ENCODE peak calls at places on chromosomes 13 and 19, in seven cellular contexts. A is tibial nerve, U is HCT116, K is GM12878, Y is body of pancreas, G is heart left ventricle, S is AG04450. Q is an unnamed sample.

GRCh38 chr19:15330801-15331418 is 1.4 kb downstream of the BRD4 start:
- DNase-seq in G (no peak), A (no peak), S (peak; percentile 64), U (no peak), Y (peak; percentile 37), K (no peak), Q (no peak)

GRCh38 chr13:23610187-23610576 is 40.0 kb downstream of the TNFRSF19 start:
- DNase-seq in Y (no peak), S (no peak), A (no peak), G (peak; percentile 27), U (no peak), K (no peak), Q (no peak)

GRCh38 chr19:31548941-31549340 is 199.7 kb upstream of the TSHZ3 start:
- DNase-seq in S (peak; percentile 11), K (no peak), G (no peak), U (no peak), Y (peak; percentile 14), A (no peak), Q (no peak)

GRCh38 chr19:32817913-32818476 is 51.6 kb downstream of the SLC7A9 start:
- DNase-seq in A (no peak), Y (no peak), K (no peak), U (no peak), G (no peak), S (no peak), Q (no peak)

GRCh38 chr13:35917252-35917941 is 213.8 kb downstream of the DCLK1 start:
- DNase-seq in S (no peak), A (no peak), Y (no peak), G (no peak), K (no peak), U (no peak), Q (no peak)

GRCh38 chr19:50043967-50044366 is 18.2 kb downstream of the ZNF473 start:
- DNase-seq in A (no peak), S (no peak), U (no peak), G (no peak), Y (no peak), K (no peak), Q (no peak)

GRCh38 chr13:39379118-39379517 is 223.9 kb downstream of the LHFPL6 start:
- DNase-seq in S (no peak), U (no peak), K (peak; percentile 48), Y (no peak), G (no peak), A (no peak), Q (no peak)

GRCh38 chr19:51326216-51327065 is 15.0 kb downstream of the IGLON5 start:
- DNase-seq in G (no peak), S (no peak), U (no peak), A (no peak), Y (no peak), K (no peak), Q (no peak)

GRCh38 chr13:111058796-111059506 is 56.2 kb upstream of the ARHGEF7 start:
- DNase-seq in K (no peak), S (no peak), G (no peak), A (no peak), Y (no peak), U (no peak), Q (peak; percentile 11)

GRCh38 chr13:28623782-28624706 is 34.9 kb upstream of the POMP start:
- DNase-seq in G (no peak), S (no peak), Y (no peak), K (no peak), U (no peak), A (no peak), Q (no peak)

GRCh38 chr19:19171821-19172532 is 1.9 kb upstream of the MEF2B start:
- DNase-seq in G (no peak), U (no peak), A (no peak), Y (no peak), S (peak; percentile 61), K (no peak), Q (no peak)

GRCh38 chr19:39498262-39499081 is at the start of gene DLL3:
- DNase-seq in K (no peak), Y (no peak), G (no peak), U (no peak), A (no peak), S (no peak), Q (no peak)

GRCh38 chr19:39494661-39495060 is 4.1 kb upstream of the DLL3 start:
- DNase-seq in U (no peak), K (no peak), S (no peak), A (no peak), G (no peak), Y (no peak), Q (no peak)

GRCh38 chr19:39499082-39499642 is 415 bp downstream of the DLL3 start:
- DNase-seq in G (no peak), U (no peak), S (no peak), K (no peak), A (no peak), Y (no peak), Q (no peak)

GRCh38 chr19:39497850-39498261 is 891 bp upstream of the DLL3 start:
- DNase-seq in K (no peak), G (no peak), S (no peak), A (no peak), Y (peak; percentile 53), U (no peak), Q (no peak)

DNA sequence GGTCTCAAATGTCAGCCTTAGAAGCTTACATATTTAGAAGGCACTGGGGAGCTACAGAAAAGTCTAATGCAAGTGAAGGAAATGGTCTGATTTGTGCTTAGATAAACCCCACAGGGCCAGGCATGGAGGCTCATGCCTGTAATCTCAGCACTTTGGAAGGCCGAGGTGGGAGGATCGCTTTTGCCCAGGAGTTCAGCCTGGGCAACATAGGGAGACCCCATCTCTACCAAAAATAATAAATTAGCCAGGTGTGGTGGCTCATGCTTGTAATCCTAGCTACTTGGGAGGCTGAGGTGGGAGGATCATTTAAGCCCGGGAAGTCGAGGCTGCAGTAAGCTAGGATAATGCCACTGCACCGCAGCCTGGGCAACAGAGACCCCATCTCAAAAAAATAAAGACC is 2.7 kb upstream of the DLL3 start:
- DNase-seq in S (no peak), G (no peak), Y (no peak), K (no peak), U (no peak), A (no peak), Q (no peak)
- H3K27me3 ChIP-seq in S (peaks cover 33% of the 10 kb centered on the region), G (peaks cover 48% of the 10 kb centered on the region), Y (no peaks in the 10 kb centered on the region), K (peaks cover 19% of the 10 kb centered on the region), U (no peaks in the 10 kb centered on the region), A (peaks cover 55% of the 10 kb centered on the region), Q (peaks cover 10% of the 10 kb centered on the region)

DNA sequence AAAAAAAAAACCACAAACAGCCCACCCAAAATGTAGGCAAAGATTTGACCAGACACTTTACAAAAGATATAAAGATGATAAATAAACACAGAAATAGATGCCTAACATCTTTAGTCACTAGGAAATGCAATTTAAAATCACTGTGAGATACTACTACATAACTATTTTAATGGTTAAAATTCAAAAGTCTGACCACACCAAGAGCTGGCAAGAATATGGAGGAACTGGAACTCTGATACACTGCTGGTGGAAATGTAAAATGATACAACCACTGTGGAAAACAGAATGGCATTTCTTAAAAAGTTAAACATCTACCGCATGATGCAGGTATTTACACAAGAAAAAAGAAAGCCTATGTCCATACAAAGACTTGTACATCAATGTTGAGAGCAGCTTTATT is 26.8 kb downstream of the VWA8 start:
- DNase-seq in U (no peak), G (no peak), K (no peak), Y (no peak), A (no peak), S (no peak), Q (no peak)
- H3K4me3 ChIP-seq in U (no peak overlapping the region), G (no peak overlapping the region), K (no peak overlapping the region), Y (no peak overlapping the region), A (no peak overlapping the region), S (no peak overlapping the region), Q (no peak overlapping the region)

GRCh38 chr19:13014101-13014920 is 19.0 kb downstream of the NFIX start:
- DNase-seq in S (no peak), Y (no peak), G (no peak), U (no peak), K (no peak), A (no peak), Q (no peak)

GRCh38 chr19:13012690-13013608 is 17.7 kb downstream of the NFIX start:
- DNase-seq in G (no peak), S (no peak), Y (peak; percentile 33), K (no peak), A (peak; percentile 65), U (no peak), Q (no peak)

GRCh38 chr19:13014921-13015280 is 19.6 kb downstream of the NFIX start:
- DNase-seq in K (no peak), U (no peak), G (no peak), A (no peak), Y (no peak), S (no peak), Q (no peak)

GRCh38 chr19:13012390-13012689 is 17.1 kb downstream of the NFIX start:
- DNase-seq in G (no peak), S (no peak), U (no peak), Y (no peak), K (no peak), A (no peak), Q (no peak)

GRCh38 chr19:13013649-13014048 is 18.4 kb downstream of the NFIX start:
- DNase-seq in U (no peak), A (no peak), S (no peak), K (no peak), Y (no peak), G (no peak), Q (no peak)
- H3K27me3 ChIP-seq in U (no peaks in the 10 kb centered on the region), A (peaks cover 11% of the 10 kb centered on the region), S (no peaks in the 10 kb centered on the region), K (peaks cover 32% of the 10 kb centered on the region), Y (no peaks in the 10 kb centered on the region), G (no peaks in the 10 kb centered on the region), Q (no peaks in the 10 kb centered on the region)

GRCh38 chr13:113457510-113457909 is 4.2 kb upstream of the ADPRHL1 start:
- DNase-seq in U (no peak), A (no peak), Y (no peak), G (no peak), K (no peak), S (no peak), Q (no peak)

GRCh38 chr13:113460599-113460998 is 7.3 kb upstream of the ADPRHL1 start:
- DNase-seq in U (no peak), G (no peak), K (no peak), A (no peak), S (no peak), Y (no peak), Q (no peak)

GRCh38 chr13:113460064-113460555 is 6.8 kb upstream of the ADPRHL1 start:
- DNase-seq in Y (no peak), A (no peak), G (no peak), U (no peak), S (no peak), K (no peak), Q (no peak)

GRCh38 chr13:113456116-113456702 is 2.9 kb upstream of the ADPRHL1 start:
- DNase-seq in Y (no peak), G (no peak), U (no peak), S (no peak), A (no peak), K (no peak), Q (no peak)

DNA sequence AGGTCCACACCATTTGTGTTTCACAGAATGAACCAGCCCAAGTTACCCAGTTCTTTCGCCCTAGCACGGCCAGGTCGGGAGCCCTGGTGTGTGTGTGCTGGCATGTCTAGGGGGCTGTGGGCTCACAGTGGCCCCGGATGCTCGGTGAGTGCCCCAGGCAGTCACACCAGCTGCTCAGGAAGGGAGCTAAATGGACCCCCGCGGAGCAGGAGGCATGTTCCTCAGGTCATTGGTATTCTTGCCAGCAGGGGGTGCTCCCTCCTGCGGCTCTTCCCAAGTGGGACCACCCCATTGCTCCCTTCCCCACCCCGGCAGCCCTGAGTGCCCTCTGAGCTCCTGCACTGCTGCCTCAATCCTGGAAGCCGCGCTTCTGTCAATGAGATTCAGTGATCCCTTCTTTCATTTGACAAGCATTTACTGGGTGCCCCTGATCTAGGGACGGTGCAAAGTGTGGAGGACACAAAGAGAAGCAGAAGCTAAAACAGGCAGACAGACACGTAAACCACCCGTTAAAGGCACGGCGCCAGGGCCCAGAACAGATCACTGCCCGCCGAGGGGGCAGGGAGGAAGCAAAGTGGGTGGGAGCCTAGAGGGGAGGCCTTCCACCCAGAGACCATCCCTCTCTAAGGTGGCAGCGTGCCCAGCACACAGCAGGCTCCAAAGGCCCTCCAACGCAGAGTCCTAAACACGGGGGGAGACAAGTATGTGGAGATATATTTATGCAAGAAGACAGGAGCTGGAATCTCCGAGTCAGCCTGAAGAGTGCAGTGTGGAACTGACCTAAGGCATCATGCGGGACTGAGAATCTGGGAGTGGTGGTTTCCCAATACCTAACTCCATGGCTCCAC is 5.2 kb upstream of the ADPRHL1 start:
- DNase-seq in A (no peak), U (no peak), G (peak; percentile 59), S (peak; percentile 13), Y (no peak), K (no peak), Q (no peak)
- H3K4me3 ChIP-seq in A (no peak overlapping the region), U (no peak overlapping the region), G (no peak overlapping the region), S (no peak overlapping the region), Y (no peak overlapping the region), K (no peak overlapping the region), Q (no peak overlapping the region)